ENCODE peak calls at places on chromosomes 2 and 18, in six cellular contexts. Y, I, P, H, G and B are unnamed samples.

GRCh38 chr2:79552653-79553052 is 39.8 kb downstream of the CTNNA2 start:
- DNase-seq in I (no peak), Y (no peak), H (no peak), P (no peak), G (no peak), B (no peak)

GRCh38 chr2:151946856-151947523 is 118.8 kb upstream of the ARL5A start:
- DNase-seq in I (no peak), Y (no peak), G (peak; percentile 29), P (peak; percentile 66), H (peak; percentile 2), B (no peak)

GRCh38 chr2:140359056-140359771 is 1579.0 kb upstream of the NXPH2 start:
- DNase-seq in G (no peak), I (no peak), H (no peak), P (no peak), Y (no peak), B (no peak)

GRCh38 chr18:3998698-3999333 is 456.3 kb downstream of the DLGAP1 start:
- DNase-seq in P (peak; percentile 60), G (peak; percentile 42), H (no peak), I (no peak), Y (no peak), B (no peak)

GRCh38 chr2:219059375-219059724 is 1.4 kb downstream of the IHH start:
- DNase-seq in G (no peak), I (no peak), Y (no peak), P (no peak), H (no peak), B (no peak)

GRCh38 chr2:236916181-236916580 is 169.5 kb upstream of the COPS8 start:
- DNase-seq in I (no peak), H (no peak), Y (no peak), G (no peak), P (no peak), B (no peak)

GRCh38 chr18:69432847-69433246 is 32.2 kb downstream of the DOK6 start:
- DNase-seq in H (no peak), I (no peak), P (no peak), Y (no peak), G (peak; percentile 19), B (no peak)

GRCh38 chr2:167209784-167210183 is 321.5 kb downstream of the XIRP2 start:
- DNase-seq in G (no peak), I (no peak), Y (no peak), H (no peak), P (no peak), B (no peak)

GRCh38 chr2:208042041-208042440 is 16.7 kb upstream of the PLEKHM3 start:
- DNase-seq in P (no peak), H (no peak), G (peak; percentile 37), Y (no peak), I (no peak), B (no peak)

GRCh38 chr2:177816740-177817139 is 255.8 kb downstream of the PDE11A start:
- DNase-seq in P (no peak), Y (no peak), G (no peak), H (no peak), I (no peak), B (no peak)